ENCODE peak calls at places on chromosomes 6 and 20, in eight cellular contexts. L is amniotic stem cell; Y is GM12865; V is tibial artery; D is stimulated activated CD4-positive, alpha-beta T cell treated with anti-CD3 and anti-CD28 coated beads, Interleukin-1b, Interleukin-23, amount 100 ng/mL, for 1 hour; T is hypothalamus; Z is activated effector memory CD4-positive, alpha-beta T cell treated with anti-CD3 and anti-CD28 coated beads, Interleukin-2, amount 50 U/mL, for 16 hours; B is MM.1S. F is an unnamed sample.

GRCh38 chr20:36628076-36628475 is 17.9 kb downstream of the SLA2 start:
- DNase-seq in B (no peak), Z (no peak), L (no peak), D (no peak), Y (no peak), T (no peak), V (no peak), F (no peak)

GRCh38 chr6:22152871-22153270 is 144.0 kb downstream of the PRL start:
- DNase-seq in D (no peak), Z (no peak), L (no peak), V (no peak), B (no peak), T (no peak), Y (no peak), F (no peak)

GRCh38 chr6:79605061-79605460 is 26.1 kb upstream of the SH3BGRL2 start:
- DNase-seq in T (no peak), Y (no peak), L (no peak), V (no peak), Z (no peak), D (no peak), B (no peak), F (no peak)

GRCh38 chr6:44676826-44677433 is 289.4 kb downstream of the CDC5L start:
- DNase-seq in L (no peak), T (no peak), D (no peak), Y (no peak), V (no peak), Z (no peak), B (no peak), F (no peak)

GRCh38 chr6:157885876-157886275 is 62.8 kb downstream of the SNX9 start:
- DNase-seq in V (no peak), T (no peak), B (no peak), D (no peak), Z (peak; percentile 64), Y (no peak), L (no peak), F (no peak)

GRCh38 chr20:44411757-44412401 is 56.4 kb downstream of the HNF4A start:
- DNase-seq in V (no peak), Y (no peak), T (no peak), D (no peak), Z (no peak), L (no peak), B (no peak), F (no peak)

GRCh38 chr6:114131943-114132342 is 161.0 kb upstream of the HDAC2 start:
- DNase-seq in T (no peak), Y (no peak), Z (no peak), B (no peak), D (no peak), L (no peak), V (no peak), F (no peak)

GRCh38 chr6:23246901-23247300 is 677.5 kb downstream of the HDGFL1 start:
- DNase-seq in V (no peak), L (no peak), B (no peak), D (no peak), Y (no peak), Z (no peak), T (no peak), F (no peak)

GRCh38 chr6:37175332-37176267 is 5.6 kb downstream of the PIM1 start:
- DNase-seq in Y (peak; percentile 78), V (no peak), T (no peak), B (peak; percentile 83), D (no peak), Z (no peak), L (no peak), F (no peak)

GRCh38 chr6:36857325-36857724 is 17.3 kb downstream of the PPIL1 start:
- DNase-seq in Y (no peak), B (no peak), V (no peak), T (no peak), D (no peak), Z (no peak), L (no peak), F (no peak)

GRCh38 chr6:119350202-119351004 is 842 bp upstream of the MAN1A1 start:
- DNase-seq in Y (peak; percentile 72), L (peak; percentile 46), V (peak; percentile 37), Z (no peak), T (no peak), D (no peak), B (peak; percentile 71), F (peak; percentile 38)

GRCh38 chr20:23397961-23398360 is 23.3 kb downstream of the NAPB start:
- DNase-seq in B (no peak), Y (no peak), L (no peak), Z (no peak), T (no peak), V (no peak), D (no peak), F (no peak)

GRCh38 chr6:53581161-53581560 is 36.3 kb upstream of the GCLC start:
- DNase-seq in L (peak; percentile 33), T (no peak), Y (no peak), B (no peak), D (no peak), V (no peak), Z (no peak), F (no peak)

GRCh38 chr6:112308476-112308875 is 38.7 kb upstream of the RFPL4B start:
- DNase-seq in Z (no peak), D (no peak), L (no peak), T (no peak), B (no peak), V (no peak), Y (no peak), F (no peak)

GRCh38 chr20:13006825-13007224 is 1.9 kb upstream of the SPTLC3 start:
- DNase-seq in L (peak; percentile 51), B (no peak), D (no peak), Z (no peak), Y (no peak), T (no peak), V (no peak), F (no peak)

GRCh38 chr6:114747995-114748625 is 405.3 kb upstream of the HS3ST5 start:
- DNase-seq in V (peak; percentile 41), D (no peak), Y (peak; percentile 61), T (peak; percentile 21), L (peak; percentile 74), B (peak; percentile 48), Z (no peak), F (peak; percentile 6)

GRCh38 chr20:60371456-60371855 is 413.2 kb downstream of the CDH26 start:
- DNase-seq in Y (no peak), T (no peak), Z (no peak), V (no peak), B (no peak), D (no peak), L (no peak), F (no peak)

GRCh38 chr6:85469276-85470022 is 19.6 kb downstream of the NT5E start:
- DNase-seq in T (no peak), Y (no peak), D (no peak), Z (no peak), L (no peak), B (no peak), V (no peak), F (no peak)

GRCh38 chr6:17397764-17398194 is 4.4 kb downstream of the CAP2 start:
- DNase-seq in L (no peak), Z (no peak), T (no peak), Y (no peak), V (no peak), B (no peak), D (no peak), F (no peak)

GRCh38 chr6:158561938-158562337 is 2.0 kb downstream of the TMEM181 start:
- DNase-seq in V (no peak), T (no peak), D (no peak), Y (no peak), Z (no peak), B (no peak), L (no peak), F (no peak)

GRCh38 chr6:168372871-168373270 is 53.3 kb upstream of the DACT2 start:
- DNase-seq in Y (no peak), V (peak; percentile 13), T (no peak), Z (no peak), B (no peak), L (no peak), D (no peak), F (no peak)

GRCh38 chr6:163356324-163356723 is 58.2 kb upstream of the QKI start:
- DNase-seq in B (no peak), D (no peak), Z (no peak), Y (no peak), T (peak; percentile 79), V (peak; percentile 56), L (no peak), F (no peak)

GRCh38 chr6:43454290-43455033 is 886 bp downstream of the DLK2 start:
- DNase-seq in Z (peak; percentile 89), T (peak; percentile 76), D (peak; percentile 48), Y (peak; percentile 77), B (peak; percentile 56), L (peak; percentile 81), V (peak; percentile 79), F (no peak)

GRCh38 chr20:37736132-37736531 is 42.3 kb downstream of the CTNNBL1 start:
- DNase-seq in L (no peak), D (no peak), Z (no peak), V (no peak), Y (no peak), B (no peak), T (no peak), F (no peak)

GRCh38 chr6:71383891-71384489 is 95.4 kb downstream of the OGFRL1 start:
- DNase-seq in Y (peak; percentile 39), D (no peak), B (peak; percentile 41), V (no peak), T (no peak), Z (no peak), L (peak; percentile 20), F (no peak)

GRCh38 chr6:30497714-30498113 is 8.4 kb downstream of the HLA-E start:
- DNase-seq in Z (peak; percentile 54), L (no peak), T (no peak), D (no peak), V (no peak), Y (no peak), B (no peak), F (no peak)

GRCh38 chr20:47165376-47165865 is 191.1 kb downstream of the ZMYND8 start:
- DNase-seq in B (no peak), V (no peak), T (no peak), D (no peak), Z (no peak), Y (no peak), L (no peak), F (no peak)

GRCh38 chr6:26044140-26045045 is 42.8 kb upstream of the HFE start:
- DNase-seq in Y (peak; percentile 67), D (no peak), T (peak; percentile 4), L (no peak), B (peak; percentile 64), Z (peak; percentile 80), V (no peak), F (no peak)

GRCh38 chr6:131852200-131852599 is 44.4 kb downstream of the ENPP1 start:
- DNase-seq in V (no peak), L (no peak), D (no peak), B (no peak), T (no peak), Z (no peak), Y (no peak), F (no peak)

GRCh38 chr20:4569092-4569491 is 152.6 kb upstream of the PRND start:
- DNase-seq in Y (no peak), D (no peak), V (no peak), L (no peak), T (no peak), B (no peak), Z (no peak), F (no peak)

GRCh38 chr6:22072939-22073338 is 223.9 kb downstream of the PRL start:
- DNase-seq in B (no peak), V (no peak), Y (no peak), Z (no peak), L (no peak), T (no peak), D (no peak), F (no peak)

GRCh38 chr6:53899512-53899911 is 104.7 kb downstream of the LRRC1 start:
- DNase-seq in V (no peak), B (no peak), L (no peak), Z (no peak), T (no peak), D (no peak), Y (no peak), F (no peak)

GRCh38 chr6:136961848-136962247 is 39.7 kb downstream of the SLC35D3 start:
- DNase-seq in Z (no peak), B (no peak), T (no peak), Y (no peak), V (no peak), D (no peak), L (no peak), F (no peak)

GRCh38 chr6:157376706-157377230 is 4.2 kb upstream of the ZDHHC14 start:
- DNase-seq in Z (no peak), Y (no peak), V (no peak), B (peak; percentile 63), T (no peak), L (no peak), D (no peak), F (no peak)